ENCODE peak calls at places on chromosome 10, in eight cellular contexts. D, H, N, Z, Y, V, P and X are unnamed samples.
A peak's percentile ranks its signal among the peaks of the same experiment; 100 is the strongest.

GRCh38 chr10:123269017-123269552 is 114.9 kb downstream of the BUB3 start:
- DNase-seq in D (no peak), H (no peak), N (no peak), Z (no peak), Y (no peak), V (no peak), P (no peak), X (no peak)

GRCh38 chr10:110387983-110388681 is 83.4 kb upstream of the SMNDC1 start:
- DNase-seq in D (no peak), H (peak; percentile 21), N (no peak), Z (no peak), Y (no peak), V (no peak), P (peak; percentile 51), X (no peak)

GRCh38 chr10:113044015-113044755 is 94.1 kb downstream of the TCF7L2 start:
- DNase-seq in D (no peak), H (no peak), N (no peak), Z (no peak), Y (peak; percentile 60), V (no peak), P (no peak), X (no peak)

GRCh38 chr10:130814610-130815009 is 496.9 kb downstream of the TCERG1L start:
- DNase-seq in D (no peak), H (no peak), N (no peak), Z (no peak), Y (no peak), V (no peak), P (no peak), X (no peak)

GRCh38 chr10:72308320-72308987 is 34.7 kb downstream of the DDIT4 start:
- DNase-seq in D (peak; percentile 86), H (no peak), N (no peak), Z (no peak), Y (peak; percentile 92), V (no peak), P (peak; percentile 64), X (no peak)

GRCh38 chr10:122543676-122544075 is 16.9 kb upstream of the DMBT1 start:
- DNase-seq in D (no peak), H (no peak), N (no peak), Z (no peak), Y (no peak), V (no peak), P (no peak), X (no peak)

GRCh38 chr10:72389022-72389421 is 34.3 kb upstream of the DNAJB12 start:
- DNase-seq in D (no peak), H (no peak), N (no peak), Z (no peak), Y (no peak), V (no peak), P (no peak), X (no peak)

GRCh38 chr10:123135415-123136141 is at the start of gene HMX3:
- DNase-seq in D (peak; percentile 52), H (no peak), N (no peak), Z (no peak), Y (no peak), V (no peak), P (peak; percentile 47), X (no peak)

GRCh38 chr10:112000466-112000865 is 183.1 kb downstream of the GPAM start:
- DNase-seq in D (no peak), H (no peak), N (no peak), Z (no peak), Y (peak; percentile 80), V (no peak), P (no peak), X (no peak)

GRCh38 chr10:93566435-93567276 is at the start of gene FFAR4:
- DNase-seq in D (peak; percentile 85), H (no peak), N (no peak), Z (no peak), Y (no peak), V (no peak), P (no peak), X (no peak)